ENCODE peak calls at places on chromosomes 13 and 19, in nine cellular contexts. A is HCT116, S is GM12878, T is A549, H is WTC11, O is H1, M is HepG2, J is SK-N-SH, K is endothelial cell of umbilical vein. L is an unnamed sample.

GRCh38 chr13:26914624-26915023 is 154.0 kb upstream of the GPR12 start:
- DNase-seq in A (peak), S (peak), T (no peak), H (no peak), O (no peak), M (no peak), J (no peak), K (no peak), L (peak)

GRCh38 chr13:76685938-76686337 is 200.3 kb downstream of the KCTD12 start:
- DNase-seq in A (no peak), S (no peak), T (no peak), H (no peak), O (no peak), M (no peak), J (no peak), K (no peak), L (no peak)

GRCh38 chr19:40231057-40231456 is 4.6 kb upstream of the CCNP start:
- DNase-seq in A (no peak), S (no peak), T (no peak), H (no peak), O (no peak), M (no peak), J (no peak), K (no peak), L (no peak)

GRCh38 chr19:17448190-17448967 is at the start of gene TMEM221:
- DNase-seq in A (no peak), S (no peak), T (peak), H (peak), O (no peak), M (no peak), J (peak), K (no peak), L (peak)

GRCh38 chr13:97758317-97758716 is 195.2 kb upstream of the IPO5 start:
- DNase-seq in A (no peak), S (no peak), T (no peak), H (no peak), O (no peak), M (no peak), J (no peak), K (no peak), L (no peak)

GRCh38 chr13:52701728-52702480 is 37.7 kb downstream of the CNMD start:
- DNase-seq in A (no peak), S (no peak), T (no peak), H (no peak), O (no peak), M (no peak), J (no peak), K (peak), L (no peak)

GRCh38 chr19:51821921-51822716 is 27.2 kb downstream of the FPR3 start:
- DNase-seq in A (no peak), S (no peak), T (no peak), H (no peak), O (no peak), M (no peak), J (no peak), K (no peak), L (peak)

GRCh38 chr13:75847588-75847987 is 211.5 kb downstream of the LMO7 start:
- DNase-seq in A (no peak), S (no peak), T (no peak), H (no peak), O (no peak), M (no peak), J (no peak), K (no peak), L (no peak)

GRCh38 chr13:51659276-51660127 is 75.2 kb downstream of the WDFY2 start:
- DNase-seq in A (no peak), S (no peak), T (no peak), H (no peak), O (no peak), M (peak), J (no peak), K (no peak), L (no peak)

GRCh38 chr13:72849571-72849970 is 67.6 kb downstream of the PIBF1 start:
- DNase-seq in A (no peak), S (no peak), T (no peak), H (no peak), O (no peak), M (no peak), J (no peak), K (no peak), L (no peak)

GRCh38 chr19:42465827-42466280 is 23.1 kb upstream of the CXCL17 start:
- DNase-seq in A (no peak), S (peak), T (no peak), H (no peak), O (no peak), M (no peak), J (no peak), K (no peak), L (no peak)

GRCh38 chr13:33262069-33262487 is 23.5 kb downstream of the STARD13 start:
- DNase-seq in A (peak), S (no peak), T (peak), H (peak), O (no peak), M (peak), J (no peak), K (peak), L (no peak)

GRCh38 chr19:56118666-56119584 is 2.2 kb downstream of the ZNF787 start:
- DNase-seq in A (no peak), S (no peak), T (no peak), H (no peak), O (no peak), M (no peak), J (no peak), K (no peak), L (peak)

GRCh38 chr19:20367811-20368294 is 197.7 kb downstream of the ZNF737 start:
- DNase-seq in A (no peak), S (no peak), T (no peak), H (peak), O (no peak), M (no peak), J (no peak), K (no peak), L (no peak)

GRCh38 chr13:27309967-27310598 is 39.5 kb downstream of the RASL11A start:
- DNase-seq in A (peak), S (no peak), T (no peak), H (no peak), O (no peak), M (no peak), J (no peak), K (no peak), L (no peak)

DNA sequence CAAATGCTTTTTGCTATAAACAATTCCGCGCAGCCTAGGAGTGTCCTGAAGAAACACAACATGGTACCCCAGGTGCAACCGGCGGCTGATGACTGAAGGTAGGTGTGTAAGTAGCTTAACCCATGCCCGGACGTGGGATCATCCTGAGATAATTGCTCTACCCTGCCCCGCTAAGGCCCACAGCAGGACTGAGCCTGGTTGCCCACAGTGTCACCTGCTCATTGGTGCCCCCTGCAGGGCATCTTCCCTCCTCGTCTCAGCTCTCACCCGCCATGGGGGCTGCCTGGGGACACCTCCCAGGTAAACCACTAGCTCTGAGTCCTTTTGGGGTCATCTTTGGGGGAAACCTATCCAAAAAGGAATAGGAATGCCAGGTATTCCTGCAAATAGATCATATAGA is 22.3 kb downstream of the TMEM161A start:
- DNase-seq in A (no peak), S (no peak), T (no peak), H (peak), O (no peak), M (peak), J (peak), K (no peak), L (peak)
- TF ChIP-seq MAX in A (no peak), S (no peak), T (no peak), H (no peak), O (no peak), M (no peak), J (no peak), K (no peak), L (no peak)

GRCh38 chr19:32866061-32866460 is 3.5 kb downstream of the SLC7A9 start:
- DNase-seq in A (no peak), S (no peak), T (no peak), H (no peak), O (no peak), M (no peak), J (no peak), K (no peak), L (no peak)

GRCh38 chr19:32868206-32868950 is 1.2 kb downstream of the SLC7A9 start:
- DNase-seq in A (no peak), S (no peak), T (no peak), H (no peak), O (no peak), M (no peak), J (no peak), K (no peak), L (no peak)

GRCh38 chr19:32865326-32865725 is 4.2 kb downstream of the SLC7A9 start:
- DNase-seq in A (no peak), S (no peak), T (no peak), H (no peak), O (no peak), M (no peak), J (no peak), K (no peak), L (no peak)

GRCh38 chr19:32864318-32865007 is 5.1 kb downstream of the SLC7A9 start:
- DNase-seq in A (no peak), S (no peak), T (no peak), H (no peak), O (no peak), M (no peak), J (no peak), K (no peak), L (no peak)

DNA sequence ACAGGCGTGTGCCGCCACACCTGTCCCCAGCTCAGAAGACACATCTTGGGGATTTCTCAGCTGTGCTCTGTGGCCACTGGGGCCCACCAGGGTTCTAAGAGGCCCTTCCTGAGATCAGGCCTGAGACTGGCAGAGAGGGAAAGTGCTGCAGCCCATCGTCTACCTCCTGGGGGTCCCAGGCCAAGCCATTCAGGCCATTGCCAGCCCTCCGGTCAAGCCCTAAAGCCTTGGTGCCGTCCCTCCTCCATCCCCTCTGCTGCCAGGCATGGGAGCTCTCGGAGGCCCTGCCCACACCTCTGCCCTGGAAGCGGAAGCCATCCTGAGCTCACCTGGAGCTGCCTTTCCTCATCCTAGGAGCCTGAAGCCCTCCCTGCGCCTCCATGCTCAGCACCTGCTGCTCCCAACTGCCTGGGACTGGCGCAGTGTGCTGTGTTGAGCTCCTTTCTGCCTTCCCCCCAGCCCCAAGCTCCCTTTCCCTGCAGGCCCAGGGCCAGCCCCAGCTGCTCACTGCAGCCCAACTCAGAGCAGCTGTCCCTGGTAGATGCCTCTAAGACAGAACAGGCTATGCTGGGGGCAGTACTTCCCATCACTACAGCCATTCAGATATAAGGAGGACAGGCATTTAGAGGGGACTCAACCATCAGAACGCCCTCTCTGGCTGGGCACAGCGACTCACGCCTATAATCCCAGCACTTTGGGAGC is 2.9 kb downstream of the SLC7A9 start:
- DNase-seq in A (no peak), S (no peak), T (no peak), H (no peak), O (no peak), M (no peak), J (no peak), K (no peak), L (no peak)
- TF ChIP-seq MAX in A (no peak), S (no peak), T (no peak), H (no peak), O (no peak), M (no peak), J (no peak), K (no peak), L (no peak)

DNA sequence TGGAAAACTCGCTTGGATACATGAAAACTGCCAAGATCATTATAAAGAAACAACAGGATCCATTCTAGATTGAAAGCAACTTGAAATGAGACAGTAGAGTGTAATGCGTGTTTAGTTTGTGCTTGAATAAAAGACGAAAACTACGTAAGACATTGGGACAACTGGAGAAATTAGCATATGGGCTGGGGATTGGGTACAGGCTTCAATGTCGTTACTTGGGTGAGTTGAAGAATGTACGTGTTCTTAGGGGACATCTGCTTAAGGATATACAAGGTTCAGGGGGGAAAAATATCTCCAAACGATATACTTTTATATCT is 471 bp upstream of the ERVK3-1 start:
- DNase-seq in A (no peak), S (no peak), T (no peak), H (no peak), O (no peak), M (no peak), J (no peak), K (no peak), L (no peak)
- TF ChIP-seq MAX in A (no peak), S (no peak), T (no peak), H (no peak), O (no peak), M (no peak), J (no peak), K (no peak), L (no peak)

GRCh38 chr19:5578094-5578846 is 10.5 kb upstream of the TINCR start:
- DNase-seq in A (no peak), S (no peak), T (peak), H (peak), O (no peak), M (peak), J (peak), K (peak), L (peak)
- TF ChIP-seq MAX in A (no peak), S (no peak), T (no peak), H (no peak), O (no peak), M (no peak), J (no peak), K (no peak), L (no peak)

GRCh38 chr13:104625196-104625595 is 1559.0 kb upstream of the SLC10A2 start:
- DNase-seq in A (no peak), S (no peak), T (no peak), H (no peak), O (no peak), M (no peak), J (no peak), K (no peak), L (no peak)
- TF ChIP-seq MAX in A (no peak), S (no peak), T (no peak), H (no peak), O (no peak), M (no peak), J (no peak), K (no peak), L (no peak)

GRCh38 chr19:1853295-1854031 is 5.2 kb upstream of the REXO1 start:
- DNase-seq in A (peak), S (peak), T (peak), H (peak), O (no peak), M (peak), J (peak), K (peak), L (peak)

GRCh38 chr19:1851581-1852293 is 3.5 kb upstream of the REXO1 start:
- DNase-seq in A (no peak), S (no peak), T (no peak), H (no peak), O (no peak), M (no peak), J (no peak), K (no peak), L (no peak)

GRCh38 chr19:1852294-1852646 is 4.0 kb upstream of the REXO1 start:
- DNase-seq in A (no peak), S (no peak), T (no peak), H (no peak), O (no peak), M (no peak), J (no peak), K (no peak), L (no peak)

GRCh38 chr19:1854032-1854541 is 5.8 kb upstream of the REXO1 start:
- DNase-seq in A (no peak), S (no peak), T (no peak), H (no peak), O (no peak), M (no peak), J (no peak), K (no peak), L (no peak)

GRCh38 chr19:1852729-1853128 is 4.4 kb upstream of the REXO1 start:
- DNase-seq in A (no peak), S (no peak), T (no peak), H (no peak), O (no peak), M (no peak), J (no peak), K (no peak), L (no peak)
- TF ChIP-seq MAX in A (no peak), S (no peak), T (no peak), H (no peak), O (no peak), M (no peak), J (no peak), K (no peak), L (no peak)

DNA sequence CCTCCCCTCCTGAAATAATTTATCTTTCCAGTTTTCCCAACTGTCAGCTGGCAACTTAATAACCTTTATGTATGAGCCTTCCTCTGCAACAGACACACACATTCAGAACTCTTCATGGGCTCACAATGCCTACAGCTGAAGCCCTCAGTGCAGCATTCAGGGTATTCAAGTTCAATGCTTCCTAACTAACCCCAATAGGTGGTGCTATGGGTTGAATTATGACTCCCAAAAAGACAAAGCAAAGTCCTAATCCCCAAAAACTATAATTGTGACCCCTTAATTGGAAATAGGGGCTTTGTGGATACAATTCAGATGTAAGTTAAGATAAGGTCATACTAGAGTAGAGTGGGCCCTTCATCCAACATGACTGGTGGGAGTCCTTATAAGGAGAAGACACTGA is 202.2 kb downstream of the SUCLA2 start:
- DNase-seq in A (no peak), S (no peak), T (no peak), H (no peak), O (no peak), M (peak), J (no peak), K (no peak), L (peak)
- TF ChIP-seq MAX in A (no peak), S (no peak), T (no peak), H (no peak), O (no peak), M (no peak), J (no peak), K (no peak), L (no peak)